ENCODE peak calls at places on chromosomes 2 and 18, in nine cellular contexts. X is heart right ventricle, U is spleen, O is GM23248, Z is uterus, F is HepG2, L is IMR-90, J is trophoblast cell, V is keratinocyte. K is an unnamed sample.

GRCh38 chr2:176643711-176644110 is 374.5 kb downstream of the MTX2 start:
- DNase-seq in Z (peak), U (peak), O (no peak), J (no peak), F (peak), X (no peak), V (no peak), L (no peak), K (no peak)

GRCh38 chr2:45210466-45211195 is 201.4 kb upstream of the SIX2 start:
- DNase-seq in J (no peak), V (no peak), F (no peak), X (no peak), O (no peak), Z (no peak), U (no peak), L (peak), K (no peak)

GRCh38 chr2:63189026-63189425 is 138.4 kb downstream of the OTX1 start:
- DNase-seq in J (peak), L (peak), V (no peak), O (peak), Z (no peak), X (no peak), U (no peak), F (peak), K (no peak)

GRCh38 chr18:48455555-48456478 is 46.6 kb upstream of the ZBTB7C start:
- DNase-seq in Z (no peak), J (no peak), F (no peak), V (peak), U (no peak), O (peak), L (peak), X (no peak), K (no peak)

GRCh38 chr2:55364189-55365055 is 55.2 kb downstream of the CCDC88A start:
- DNase-seq in J (peak), L (peak), O (peak), V (peak), U (no peak), F (no peak), Z (peak), X (no peak), K (no peak)

GRCh38 chr2:140122001-140122400 is 1341.8 kb upstream of the NXPH2 start:
- DNase-seq in J (no peak), U (no peak), Z (no peak), F (peak), L (no peak), O (no peak), V (no peak), X (no peak), K (no peak)

GRCh38 chr18:75210274-75211001 is at the start of gene TSHZ1:
- DNase-seq in J (peak), V (peak), L (peak), O (peak), F (peak), Z (peak), X (no peak), U (no peak), K (no peak)

GRCh38 chr2:158128168-158128973 is 26.7 kb downstream of the UPP2 start:
- DNase-seq in X (no peak), U (no peak), J (no peak), O (no peak), L (no peak), F (peak), V (no peak), Z (no peak), K (no peak)

GRCh38 chr2:119028327-119029174 is 86.6 kb downstream of the MARCO start:
- DNase-seq in L (peak), X (no peak), J (peak), V (no peak), O (peak), U (no peak), F (peak), Z (no peak), K (no peak)

GRCh38 chr2:47078541-47079482 is 76.3 kb downstream of the STPG4 start:
- DNase-seq in X (no peak), V (no peak), L (no peak), O (no peak), Z (no peak), J (no peak), U (peak), F (peak), K (no peak)

GRCh38 chr2:4862031-4862430 is 830.2 kb upstream of the SOX11 start:
- DNase-seq in J (no peak), Z (no peak), U (no peak), F (no peak), X (no peak), L (no peak), V (peak), O (no peak), K (no peak)

GRCh38 chr2:72527424-72527823 is 298.4 kb downstream of the EXOC6B start:
- DNase-seq in V (no peak), X (no peak), O (no peak), L (no peak), Z (no peak), U (no peak), F (no peak), J (peak), K (no peak)

GRCh38 chr2:157813477-157813876 is 62.7 kb downstream of the ACVR1 start:
- DNase-seq in O (no peak), V (no peak), F (no peak), L (no peak), X (no peak), Z (no peak), U (no peak), J (no peak), K (no peak)

GRCh38 chr18:53796042-53796729 is 428.3 kb downstream of the MBD2 start:
- DNase-seq in V (peak), L (peak), X (no peak), F (peak), Z (no peak), J (peak), O (peak), U (no peak), K (no peak)

GRCh38 chr2:11342561-11343343 is 1.7 kb downstream of the ROCK2 start:
- DNase-seq in U (no peak), Z (no peak), V (no peak), J (peak), L (peak), O (peak), X (no peak), F (peak), K (no peak)

GRCh38 chr2:119417898-119418297 is 13.8 kb upstream of the TMEM37 start:
- DNase-seq in J (no peak), O (no peak), X (no peak), V (no peak), L (no peak), F (no peak), U (no peak), Z (no peak), K (no peak)

GRCh38 chr2:55357907-55358306 is 61.7 kb downstream of the CCDC88A start:
- DNase-seq in L (peak), O (peak), Z (no peak), U (no peak), J (no peak), X (no peak), F (no peak), V (no peak), K (no peak)

GRCh38 chr2:39380525-39381150 is 56.4 kb downstream of the MAP4K3 start:
- DNase-seq in F (no peak), O (peak), J (peak), V (no peak), U (no peak), L (peak), Z (no peak), X (no peak), K (no peak)

GRCh38 chr18:58715540-58715939 is 44.3 kb downstream of the MALT1 start:
- DNase-seq in V (no peak), L (no peak), F (no peak), Z (no peak), O (no peak), J (no peak), U (no peak), X (no peak), K (no peak)

GRCh38 chr2:21217421-21217820 is 93.7 kb downstream of the TDRD15 start:
- DNase-seq in J (no peak), L (no peak), F (no peak), X (no peak), V (no peak), O (no peak), Z (no peak), U (no peak), K (no peak)

GRCh38 chr18:394997-395383 is 105.5 kb downstream of the COLEC12 start:
- DNase-seq in V (no peak), J (peak), F (no peak), Z (peak), O (peak), X (no peak), U (no peak), L (peak), K (no peak)

GRCh38 chr2:189783451-189783926 is 650 bp downstream of the ORMDL1 start:
- DNase-seq in U (no peak), J (peak), O (peak), Z (no peak), L (peak), F (peak), V (no peak), X (no peak), K (no peak)

GRCh38 chr2:196783431-196784094 is 15.9 kb downstream of the GTF3C3 start:
- DNase-seq in F (no peak), J (no peak), Z (no peak), X (no peak), L (peak), V (no peak), U (no peak), O (peak), K (no peak)

GRCh38 chr18:46712406-46712805 is 44.4 kb downstream of the ST8SIA5 start:
- DNase-seq in V (no peak), O (peak), L (peak), Z (no peak), U (no peak), X (no peak), F (no peak), J (no peak), K (no peak)

GRCh38 chr2:149715005-149715592 is 127.5 kb upstream of the MMADHC start:
- DNase-seq in L (peak), U (no peak), X (no peak), Z (no peak), V (no peak), F (peak), J (peak), O (peak), K (no peak)

GRCh38 chr2:32357545-32358482 is 991 bp downstream of the BIRC6 start:
- DNase-seq in U (peak), J (peak), L (peak), O (peak), F (peak), X (peak), Z (peak), V (no peak), K (peak)

GRCh38 chr2:50529600-50530218 is 502.2 kb downstream of the NRXN1 start:
- DNase-seq in F (peak), U (no peak), J (peak), V (no peak), X (no peak), Z (no peak), L (peak), O (peak), K (no peak)

GRCh38 chr2:11710210-11710609 is 36.2 kb upstream of the LPIN1 start:
- DNase-seq in V (no peak), O (peak), Z (no peak), L (peak), X (no peak), U (no peak), F (no peak), J (peak), K (no peak)

DNA sequence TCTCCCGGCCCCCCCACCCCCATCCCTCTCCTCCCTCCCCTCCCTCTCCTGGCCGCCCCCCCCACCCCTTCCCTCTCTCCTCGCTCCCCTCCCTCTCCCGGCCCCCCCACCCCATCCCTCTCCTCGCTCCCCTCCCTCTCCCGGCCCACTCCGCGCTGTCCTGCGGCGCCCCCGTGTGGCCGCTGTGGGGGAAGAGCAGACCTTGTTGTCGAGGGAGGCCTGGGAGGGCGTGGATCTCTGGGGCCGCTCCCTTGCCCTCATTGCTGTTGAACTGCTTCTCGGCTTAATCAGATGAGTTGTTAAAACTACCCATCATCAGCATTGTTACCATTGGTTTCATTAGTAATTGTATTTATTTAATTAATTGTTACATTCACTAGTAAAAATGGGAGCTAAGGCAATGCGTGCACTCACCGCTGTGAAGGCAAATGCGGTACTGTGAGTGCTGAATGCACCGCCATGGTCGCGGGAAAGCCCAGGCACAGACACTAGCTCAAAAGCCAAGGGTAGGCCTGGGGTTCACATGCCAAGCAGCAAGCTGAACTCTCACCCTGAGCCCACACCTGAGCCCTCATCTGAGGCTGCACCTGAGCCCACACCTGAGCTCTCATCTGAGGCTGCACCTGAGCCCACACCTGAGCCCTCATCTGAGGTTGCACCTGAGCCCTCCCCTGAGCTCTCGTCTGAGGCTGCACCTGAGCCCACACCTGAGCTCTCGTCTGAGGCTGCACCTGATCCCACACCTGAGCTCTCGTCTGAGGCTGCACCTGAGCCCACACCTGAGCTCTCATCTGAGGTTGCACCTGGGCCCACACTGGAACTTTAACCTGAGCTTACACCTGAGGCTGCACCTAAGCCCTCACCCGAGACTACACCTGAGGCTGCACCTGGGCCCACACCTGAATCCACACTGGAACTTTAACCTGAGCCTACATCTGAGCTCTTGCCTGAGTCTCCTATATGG is 8.8 kb downstream of the RTP5 start:
- DNase-seq in F (peak), U (peak), J (peak), L (peak), Z (peak), O (peak), X (peak), V (no peak), K (peak)
- H3K27ac ChIP-seq in F (no peak), U (no peak), J (no peak), L (no peak), Z (no peak), O (no peak), X (no peak), V (no peak), K (no peak)

GRCh38 chr2:144942516-144943256 is 422.8 kb upstream of the ZEB2 start:
- DNase-seq in X (no peak), L (peak), U (no peak), F (no peak), J (no peak), O (peak), Z (no peak), V (no peak), K (no peak)

GRCh38 chr2:144943986-144944385 is 424.1 kb upstream of the ZEB2 start:
- DNase-seq in Z (no peak), F (no peak), U (no peak), J (peak), O (peak), V (no peak), X (no peak), L (peak), K (no peak)

GRCh38 chr2:144943293-144943941 is 423.5 kb upstream of the ZEB2 start:
- DNase-seq in Z (no peak), U (no peak), O (peak), F (no peak), V (no peak), L (no peak), J (no peak), X (no peak), K (no peak)

GRCh38 chr2:144939590-144939989 is 419.7 kb upstream of the ZEB2 start:
- DNase-seq in V (no peak), U (no peak), X (no peak), O (no peak), F (no peak), J (no peak), Z (no peak), L (no peak), K (no peak)

DNA sequence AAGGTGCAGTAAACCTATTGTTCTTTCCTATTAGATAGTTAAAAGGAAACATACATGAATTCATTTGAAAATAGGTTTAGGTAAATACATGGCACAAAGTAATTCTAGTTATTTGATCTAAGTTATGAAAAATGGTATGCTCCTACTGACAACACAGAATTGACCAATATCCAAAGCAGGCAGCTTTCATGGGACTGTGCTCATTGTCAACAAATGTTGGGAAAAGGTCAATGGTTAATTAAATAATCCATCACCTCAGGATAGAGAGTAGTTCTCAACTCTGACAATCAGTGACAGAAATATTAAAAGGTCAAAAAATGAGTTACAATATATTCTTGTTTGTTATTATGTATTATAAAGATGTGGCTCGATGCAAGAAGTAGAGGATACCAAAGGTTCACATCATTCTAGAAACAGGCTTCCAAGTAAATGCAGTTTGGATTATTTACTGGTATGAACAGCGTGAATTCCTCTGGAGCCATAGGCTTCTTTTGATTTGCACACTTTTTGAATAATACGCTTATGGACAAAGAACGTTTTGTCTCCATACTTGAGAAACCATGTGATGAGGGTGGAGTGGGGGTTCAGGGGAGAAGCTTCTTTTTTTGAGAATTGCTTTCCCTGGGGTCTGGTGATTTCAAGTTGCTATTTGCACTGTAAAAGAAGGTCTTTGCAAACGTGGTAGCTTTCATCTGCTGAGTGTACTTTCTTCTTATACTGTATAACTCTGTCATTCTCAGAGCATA is 422.0 kb upstream of the ZEB2 start:
- DNase-seq in Z (no peak), O (no peak), F (no peak), X (no peak), L (no peak), J (no peak), V (no peak), U (no peak), K (no peak)
- H3K27ac ChIP-seq in Z (no peak), O (peak), F (no peak), X (no peak), L (no peak), J (no peak), V (no peak), U (no peak), K (peak)

GRCh38 chr2:218264773-218265601 is 4.2 kb downstream of the GPBAR1 start:
- DNase-seq in U (peak), L (no peak), O (no peak), X (no peak), Z (no peak), J (no peak), V (no peak), F (peak), K (no peak)
- H3K27ac ChIP-seq in U (no peak), L (no peak), O (no peak), X (no peak), Z (no peak), J (no peak), V (no peak), F (peak), K (peak)

DNA sequence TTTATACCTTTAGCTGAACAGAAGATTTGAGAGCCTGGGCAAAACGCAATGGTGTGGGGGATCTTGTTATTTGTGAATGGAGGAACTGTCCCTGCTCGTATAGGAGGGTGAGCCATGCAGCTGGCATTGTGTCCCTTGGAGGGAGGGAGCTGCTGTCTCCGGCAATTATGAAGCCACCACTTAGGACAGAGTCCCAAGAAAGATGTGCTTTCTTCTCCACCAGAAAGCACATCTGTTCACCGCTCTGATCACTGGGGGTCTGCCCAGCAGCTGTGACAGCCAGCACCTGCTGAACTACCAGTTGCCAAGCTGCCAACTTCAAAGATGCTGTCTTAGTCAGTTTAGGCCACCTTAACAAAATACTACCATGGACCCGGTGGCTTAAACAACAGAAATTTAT is 148.0 kb downstream of the RHBDD1 start:
- DNase-seq in J (no peak), U (no peak), Z (no peak), L (no peak), F (no peak), O (no peak), V (no peak), X (no peak), K (no peak)
- H3K27ac ChIP-seq in J (no peak), U (peak), Z (peak), L (no peak), F (no peak), O (no peak), V (no peak), X (no peak), K (no peak)

DNA sequence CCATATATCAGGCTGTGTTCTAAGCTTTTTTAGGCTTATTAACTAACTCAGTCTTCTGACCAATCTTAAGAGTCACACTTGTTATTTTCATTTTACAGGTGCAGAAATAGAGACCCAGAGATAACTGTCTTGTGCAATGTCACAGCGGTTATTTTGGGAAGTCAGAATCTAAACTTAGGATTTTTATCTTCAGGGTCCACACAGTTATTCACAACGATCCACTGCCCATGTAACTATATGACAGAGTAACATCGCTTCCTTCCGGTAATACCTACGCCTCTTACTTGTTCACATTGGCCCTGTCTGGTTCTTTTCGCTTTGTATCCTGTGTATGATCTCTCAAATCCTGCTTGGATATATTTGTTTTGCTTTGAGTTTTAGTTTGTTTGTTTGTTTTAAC is 631.7 kb downstream of the LRP1B start:
- DNase-seq in L (no peak), X (no peak), V (no peak), F (no peak), U (no peak), J (no peak), O (no peak), Z (no peak), K (no peak)
- H3K27ac ChIP-seq in L (no peak), X (no peak), V (no peak), F (no peak), U (no peak), J (no peak), O (no peak), Z (no peak), K (no peak)

DNA sequence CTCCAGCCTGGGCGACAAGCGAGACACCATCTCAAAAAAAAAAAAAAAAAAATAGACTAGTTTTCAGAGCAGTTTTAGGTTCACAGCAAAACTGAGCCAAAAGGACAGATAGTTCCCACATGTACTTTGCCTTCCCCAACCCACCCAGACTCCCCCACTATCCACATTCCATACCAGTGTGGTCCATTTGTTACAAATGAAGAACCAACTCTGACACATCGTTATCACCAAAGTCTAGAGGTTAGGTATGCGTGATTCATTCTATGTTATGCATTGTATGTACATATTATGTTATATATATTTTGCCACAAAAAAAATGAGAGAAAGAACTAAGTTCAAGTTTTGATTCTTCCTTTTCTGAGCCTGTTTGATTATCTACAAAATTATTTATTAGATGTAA is 3.5 kb downstream of the DUSP11 start:
- DNase-seq in J (peak), V (peak), L (no peak), F (no peak), X (no peak), U (no peak), Z (no peak), O (no peak), K (no peak)
- H3K27ac ChIP-seq in J (no peak), V (peak), L (no peak), F (no peak), X (no peak), U (no peak), Z (no peak), O (no peak), K (no peak)